ENCODE peak calls at places on chromosomes 11 and 22, in five cellular contexts. S is A549, I is IMR-90, Y is K562, J is HepG2. C is an unnamed sample.

GRCh38 chr11:74418509-74418895 is 20.3 kb upstream of the PGM2L1 start:
- DNase-seq in S (peak; percentile 64), J (peak; percentile 6), I (peak; percentile 82), Y (no peak), C (no peak)

GRCh38 chr22:28442264-28442950 is 237.2 kb downstream of the TTC28 start:
- DNase-seq in J (peak; percentile 74), Y (peak; percentile 69), S (no peak), I (peak; percentile 69), C (peak; percentile 85)

GRCh38 chr11:62680825-62681240 is 2.0 kb upstream of the UBXN1 start:
- DNase-seq in Y (peak; percentile 38), J (peak; percentile 80), I (peak; percentile 87), S (peak; percentile 88), C (no peak)

GRCh38 chr11:70020336-70021214 is 57.5 kb upstream of the ANO1 start:
- DNase-seq in J (no peak), Y (peak; percentile 33), I (peak; percentile 33), S (no peak), C (no peak)

GRCh38 chr11:110955797-110956196 is 243.6 kb upstream of the ARHGAP20 start:
- DNase-seq in Y (no peak), J (no peak), S (no peak), I (no peak), C (no peak)

GRCh38 chr11:108734956-108735559 is 70.2 kb downstream of the DDX10 start:
- DNase-seq in J (peak; percentile 21), S (peak; percentile 14), I (peak; percentile 19), Y (peak; percentile 29), C (no peak)

GRCh38 chr22:41479671-41480396 is 10.9 kb downstream of the ACO2 start:
- DNase-seq in J (no peak), I (peak; percentile 73), Y (no peak), S (no peak), C (peak; percentile 21)

GRCh38 chr11:18720811-18721575 is 5.0 kb downstream of the IGSF22 start:
- DNase-seq in Y (peak; percentile 72), S (peak; percentile 70), I (peak; percentile 43), J (no peak), C (peak; percentile 96)

GRCh38 chr11:82686211-82686610 is 47.5 kb downstream of the FAM181B start:
- DNase-seq in S (no peak), Y (no peak), J (no peak), I (no peak), C (no peak)

GRCh38 chr11:45662665-45663485 is 2.5 kb downstream of the CHST1 start:
- DNase-seq in S (peak; percentile 72), I (peak; percentile 89), J (peak; percentile 20), Y (peak; percentile 33), C (no peak)

GRCh38 chr11:131246589-131247164 is 123.7 kb upstream of the NTM start:
- DNase-seq in I (no peak), S (peak; percentile 26), Y (peak; percentile 20), J (peak; percentile 4), C (peak; percentile 31)

GRCh38 chr22:29080061-29080975 is 7.5 kb downstream of the KREMEN1 start:
- DNase-seq in I (no peak), Y (no peak), S (no peak), J (no peak), C (no peak)

GRCh38 chr22:23278883-23279675 is 98.8 kb downstream of the BCR start:
- DNase-seq in S (peak; percentile 52), I (no peak), Y (peak; percentile 80), J (no peak), C (no peak)

GRCh38 chr11:85569525-85569924 is 57.6 kb downstream of the DLG2 start:
- DNase-seq in Y (no peak), I (no peak), S (no peak), J (no peak), C (no peak)

GRCh38 chr11:78418584-78419211 is 1.1 kb upstream of the GAB2 start:
- DNase-seq in J (no peak), Y (no peak), I (peak; percentile 27), S (no peak), C (no peak)

DNA sequence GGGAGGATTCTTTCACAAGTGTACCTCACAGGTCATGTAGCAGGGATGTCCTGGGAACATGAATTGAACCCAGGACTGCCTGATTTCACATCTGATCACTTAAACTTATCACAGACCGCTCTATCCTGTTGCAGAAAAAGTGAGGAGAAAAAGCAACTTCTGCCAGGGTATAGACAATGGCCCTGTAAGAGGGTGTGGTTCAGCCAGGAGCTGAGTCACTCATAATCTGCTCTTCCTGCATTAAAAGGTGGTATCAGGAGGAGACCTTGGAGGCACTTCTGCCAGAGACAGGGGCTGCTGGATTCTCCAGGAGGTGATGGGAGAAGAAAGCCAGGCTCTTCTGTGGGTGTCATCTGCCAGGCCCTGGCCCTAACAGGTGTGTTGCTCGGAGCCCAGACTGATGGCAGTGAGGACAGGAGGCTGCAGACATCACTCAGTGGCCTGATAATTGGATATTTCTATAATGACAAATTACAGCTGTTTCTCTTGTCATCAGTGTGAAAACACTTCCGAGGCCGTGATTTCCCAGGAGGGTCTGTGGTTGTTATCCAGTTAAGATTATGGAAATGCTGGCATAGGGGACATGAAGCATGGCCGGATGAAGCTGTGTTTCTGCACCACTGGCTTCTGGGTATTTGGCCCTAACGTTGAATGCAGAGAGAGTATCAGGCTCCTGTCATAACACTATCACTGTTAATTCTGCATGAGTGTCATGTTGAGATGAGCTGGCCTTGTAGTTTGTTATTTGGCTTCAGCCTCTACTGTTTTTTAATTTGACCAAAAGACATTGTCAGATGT is 125.0 kb upstream of the ZBED5 start:
- DNase-seq in I (no peak), J (no peak), S (peak; percentile 44), Y (no peak), C (no peak)
- TF ChIP-seq MAFK in I (no peak), J (no peak), S (no peak), Y (no peak), C (no peak)

GRCh38 chr11:61042961-61043540 is 59.2 kb upstream of the CD5 start:
- DNase-seq in S (no peak), J (no peak), I (no peak), Y (no peak), C (no peak)
- TF ChIP-seq MAFK in S (no peak), J (no peak), I (no peak), Y (no peak), C (no peak)

GRCh38 chr11:60763692-60764369 is 7.2 kb downstream of the MS4A15 start:
- DNase-seq in I (no peak), S (no peak), J (no peak), Y (no peak), C (no peak)
- TF ChIP-seq MAFK in I (no peak), S (no peak), J (no peak), Y (no peak), C (no peak)

GRCh38 chr11:118953265-118953664 is 2.8 kb upstream of the UPK2 start:
- DNase-seq in S (peak; percentile 22), Y (no peak), I (peak; percentile 18), J (no peak), C (peak; percentile 66)
- TF ChIP-seq MAFK in S (no peak), Y (no peak), I (no peak), J (no peak), C (no peak)

GRCh38 chr22:48277868-48278581 is 1515.6 kb downstream of the TBC1D22A start:
- DNase-seq in J (no peak), I (no peak), S (no peak), Y (no peak), C (no peak)
- TF ChIP-seq MAFK in J (no peak), I (no peak), S (no peak), Y (no peak), C (no peak)

C was measured in H1.